ENCODE peak calls at places on chromosomes 11 and 22, in nine cellular contexts. J is NCI-H510A treated with DMSO at 0.1 percent for 48 hours; T is erythroblast; M is mammary epithelial cell; L is iPS-NIHi11; U is mucosa of gallbladder; E is activated CD4-positive, alpha-beta memory T cell treated with anti-CD3 and anti-CD28 coated beads for 36 hours; A is aorta; W is effector memory CD8-positive, alpha-beta T cell. K is an unnamed sample.

GRCh38 chr11:69867076-69868002 is 48.1 kb upstream of the FGF3 start:
- DNase-seq in E (no peak), J (no peak), T (no peak), M (no peak), W (no peak), L (no peak), U (no peak), A (peak), K (peak)

GRCh38 chr11:117189941-117190544 is 9.1 kb upstream of the TAGLN start:
- DNase-seq in A (peak), L (no peak), U (no peak), W (no peak), M (no peak), E (no peak), T (no peak), J (no peak), K (peak)

GRCh38 chr22:19051381-19051780 is 70.8 kb downstream of the DGCR2 start:
- DNase-seq in E (no peak), W (no peak), M (no peak), U (no peak), J (peak), A (no peak), T (no peak), L (no peak), K (peak)

GRCh38 chr22:41286639-41287091 is 678 bp upstream of the RANGAP1 start:
- DNase-seq in M (no peak), A (no peak), T (peak), U (no peak), E (peak), W (peak), L (no peak), J (no peak), K (no peak)

GRCh38 chr11:64745523-64746328 is 1.8 kb upstream of the RASGRP2 start:
- DNase-seq in L (peak), E (peak), T (no peak), M (no peak), A (peak), U (peak), W (peak), J (no peak), K (peak)

GRCh38 chr11:73473252-73473651 is 97.1 kb downstream of the RELT start:
- DNase-seq in A (no peak), M (no peak), T (no peak), J (no peak), W (no peak), L (no peak), U (no peak), E (no peak), K (no peak)

GRCh38 chr11:88695701-88696414 is 358.3 kb upstream of the CTSC start:
- DNase-seq in U (no peak), A (no peak), T (no peak), M (no peak), L (no peak), E (no peak), J (no peak), W (no peak), K (no peak)

GRCh38 chr11:37105456-37105855 is 507.4 kb upstream of the RAG2 start:
- DNase-seq in L (no peak), E (no peak), W (no peak), M (no peak), U (no peak), J (no peak), T (no peak), A (no peak), K (no peak)

GRCh38 chr22:27537481-27537891 is 264.1 kb downstream of the MN1 start:
- DNase-seq in T (no peak), L (no peak), M (no peak), E (no peak), A (no peak), J (no peak), U (no peak), W (no peak), K (no peak)

GRCh38 chr11:25612806-25613205 is 719.1 kb upstream of the ANO3 start:
- DNase-seq in U (no peak), W (no peak), M (no peak), J (no peak), T (no peak), L (no peak), E (no peak), A (no peak), K (no peak)

GRCh38 chr11:115672999-115673411 is 168.8 kb upstream of the CADM1 start:
- DNase-seq in T (no peak), J (no peak), E (no peak), W (no peak), L (no peak), U (peak), M (no peak), A (no peak), K (no peak)

GRCh38 chr11:123221611-123222010 is 26.6 kb upstream of the CLMP start:
- DNase-seq in J (no peak), A (no peak), L (no peak), U (no peak), E (no peak), W (no peak), M (no peak), T (no peak), K (no peak)

GRCh38 chr11:132158091-132158490 is 787.7 kb downstream of the NTM start:
- DNase-seq in J (peak), M (peak), E (peak), A (no peak), L (peak), U (peak), W (no peak), T (peak), K (no peak)

GRCh38 chr11:85663781-85664560 is 958 bp downstream of the CREBZF start:
- DNase-seq in W (peak), U (peak), T (peak), J (peak), L (peak), A (peak), M (peak), E (peak), K (peak)

GRCh38 chr11:65903068-65903481 is 2.9 kb upstream of the FOSL1 start:
- DNase-seq in A (no peak), T (no peak), U (no peak), E (no peak), J (no peak), W (no peak), L (peak), M (peak), K (no peak)

GRCh38 chr11:88320149-88320559 is 17.4 kb downstream of the CTSC start:
- DNase-seq in E (no peak), T (no peak), U (no peak), M (peak), J (no peak), W (no peak), A (no peak), L (no peak), K (no peak)

GRCh38 chr11:65563606-65564005 is 5.4 kb upstream of the LTBP3 start:
- DNase-seq in E (no peak), J (no peak), U (no peak), A (no peak), W (no peak), M (no peak), T (no peak), L (no peak), K (no peak)

GRCh38 chr11:120288021-120288420 is 37.1 kb upstream of the TLCD5 start:
- DNase-seq in W (no peak), U (no peak), M (peak), T (no peak), L (no peak), J (no peak), A (no peak), E (no peak), K (no peak)

GRCh38 chr11:128086794-128087193 is 500.6 kb downstream of the ETS1 start:
- DNase-seq in A (no peak), T (no peak), M (no peak), J (no peak), E (no peak), U (no peak), L (no peak), W (no peak), K (no peak)

GRCh38 chr22:25852223-25852622 is 110.2 kb downstream of the MYO18B start:
- DNase-seq in M (no peak), W (no peak), A (no peak), E (no peak), T (no peak), J (no peak), L (no peak), U (no peak), K (no peak)

GRCh38 chr22:31652911-31653684 is 8.9 kb downstream of the PISD start:
- DNase-seq in M (no peak), U (no peak), L (no peak), W (no peak), E (no peak), J (no peak), T (no peak), A (no peak), K (no peak)

GRCh38 chr11:22466809-22467208 is 128.6 kb downstream of the SLC17A6 start:
- DNase-seq in T (no peak), J (no peak), W (no peak), U (no peak), M (peak), L (peak), E (no peak), A (no peak), K (no peak)

GRCh38 chr11:112795142-112795815 is 165.9 kb upstream of the NCAM1 start:
- DNase-seq in A (no peak), E (peak), U (no peak), T (peak), J (peak), W (no peak), L (peak), M (peak), K (no peak)

GRCh38 chr11:107916671-107917241 is 11.5 kb upstream of the RAB39A start:
- DNase-seq in E (peak), L (peak), W (no peak), U (no peak), T (peak), M (no peak), A (no peak), J (no peak), K (no peak)

GRCh38 chr11:335779-336665 is 15.4 kb upstream of the IFITM3 start:
- DNase-seq in A (peak), L (no peak), T (no peak), E (no peak), U (no peak), M (no peak), J (no peak), W (no peak), K (peak)

GRCh38 chr22:46674367-46674781 is 54.2 kb downstream of the GRAMD4 start:
- DNase-seq in W (peak), E (peak), M (no peak), U (peak), A (peak), T (no peak), J (no peak), L (no peak), K (peak)

GRCh38 chr22:20803696-20804324 is 29.9 kb downstream of the SERPIND1 start:
- DNase-seq in J (no peak), A (no peak), L (peak), T (peak), E (peak), M (no peak), U (peak), W (peak), K (no peak)

GRCh38 chr11:69156673-69157155 is 979 bp downstream of the SMIM38 start:
- DNase-seq in J (no peak), E (no peak), M (no peak), T (peak), A (no peak), W (no peak), L (no peak), U (no peak), K (peak)

GRCh38 chr11:12164061-12165014 is 53.9 kb downstream of the MICAL2 start:
- DNase-seq in E (no peak), T (no peak), W (no peak), J (no peak), M (peak), L (no peak), U (no peak), A (no peak), K (no peak)

GRCh38 chr11:10302294-10302743 is 2.6 kb upstream of the ADM start:
- DNase-seq in T (no peak), U (no peak), A (no peak), E (no peak), J (no peak), W (no peak), L (no peak), M (no peak), K (no peak)

K was measured in posterior vena cava.